ENCODE peak calls at places on chromosomes 4 and X, in five cellular contexts. O is ovary, U is lower lobe of right lung, W is endothelial cell, X is fibroblast of the aortic adventitia. Y is an unnamed sample.

GRCh38 chr4:11468901-11469300 is 40.2 kb upstream of the HS3ST1 start:
- DNase-seq in W (no peak), U (no peak), O (no peak), X (no peak), Y (no peak)

GRCh38 chr4:118948545-118949144 is 60.0 kb downstream of the SYNPO2 start:
- DNase-seq in W (no peak), O (no peak), X (no peak), U (no peak), Y (no peak)

GRCh38 chr4:6270691-6271121 is 1.1 kb downstream of the WFS1 start:
- DNase-seq in U (peak; percentile 43), X (peak; percentile 16), O (peak; percentile 48), W (no peak), Y (no peak)

GRCh38 chrX:124395145-124395858 is 48.9 kb downstream of the SH2D1A start:
- DNase-seq in X (no peak), W (no peak), O (no peak), U (no peak), Y (no peak)

GRCh38 chrX:10615931-10616780 is 4.2 kb downstream of the MID1 start:
- DNase-seq in W (peak; percentile 28), O (peak; percentile 24), X (peak; percentile 68), U (no peak), Y (peak; percentile 46)

GRCh38 chr4:151574968-151575367 is 166.0 kb downstream of the FHIP1A start:
- DNase-seq in X (no peak), O (no peak), W (no peak), U (no peak), Y (no peak)

GRCh38 chr4:113020966-113021365 is 28.5 kb upstream of the ANK2 start:
- DNase-seq in X (peak; percentile 28), U (no peak), W (no peak), O (no peak), Y (no peak)

GRCh38 chr4:3257691-3258482 is 8.9 kb downstream of the MSANTD1 start:
- DNase-seq in W (no peak), O (no peak), U (no peak), X (peak; percentile 44), Y (peak; percentile 12)

GRCh38 chr4:102778720-102779119 is 18.0 kb upstream of the MANBA start:
- DNase-seq in O (no peak), W (no peak), X (no peak), U (no peak), Y (peak; percentile 64)

GRCh38 chr4:39037491-39037825 is 5.2 kb upstream of the TMEM156 start:
- DNase-seq in O (no peak), W (no peak), X (no peak), U (no peak), Y (no peak)

GRCh38 chrX:106921637-106922036 is 1.4 kb downstream of the CLDN2 start:
- DNase-seq in O (no peak), X (no peak), U (no peak), W (no peak), Y (no peak)

GRCh38 chr4:17854076-17854475 is 43.3 kb downstream of the NCAPG start:
- DNase-seq in O (no peak), X (no peak), W (no peak), U (no peak), Y (no peak)

GRCh38 chrX:45852884-45853283 is 652.2 kb upstream of the DIPK2B start:
- DNase-seq in O (no peak), W (no peak), U (no peak), X (no peak), Y (no peak)

GRCh38 chr4:154854362-154854761 is 73.3 kb downstream of the RBM46 start:
- DNase-seq in X (peak; percentile 45), O (no peak), U (no peak), W (no peak), Y (no peak)
- TF ChIP-seq CTCF in X (peak; percentile 31), O (no peak), U (no peak), W (peak; percentile 30), Y (peak; percentile 23)

GRCh38 chr4:10011885-10012284 is 9.4 kb downstream of the SLC2A9 start:
- DNase-seq in O (no peak), X (no peak), U (no peak), W (no peak), Y (no peak)

GRCh38 chr4:10017037-10017893 is 4.0 kb downstream of the SLC2A9 start:
- DNase-seq in O (no peak), W (no peak), X (no peak), U (no peak), Y (no peak)

GRCh38 chr4:10016169-10016568 is 5.1 kb downstream of the SLC2A9 start:
- DNase-seq in W (no peak), U (no peak), O (no peak), X (no peak), Y (no peak)

GRCh38 chr4:10013722-10014121 is 7.6 kb downstream of the SLC2A9 start:
- DNase-seq in W (peak; percentile 71), O (no peak), U (peak; percentile 62), X (no peak), Y (peak; percentile 80)

GRCh38 chr4:10015140-10015753 is 6.0 kb downstream of the SLC2A9 start:
- DNase-seq in X (peak; percentile 57), U (no peak), O (peak; percentile 39), W (peak; percentile 67), Y (peak; percentile 63)
- TF ChIP-seq CTCF in X (peak; percentile 47), U (peak; percentile 52), O (peak; percentile 10), W (peak; percentile 50), Y (peak; percentile 63)

GRCh38 chrX:3451566-3451965 is 105.1 kb upstream of the MXRA5 start:
- DNase-seq in U (no peak), X (no peak), O (no peak), W (no peak), Y (no peak)

GRCh38 chrX:3448563-3448962 is 102.1 kb upstream of the MXRA5 start:
- DNase-seq in X (no peak), U (no peak), O (no peak), W (no peak), Y (no peak)

DNA sequence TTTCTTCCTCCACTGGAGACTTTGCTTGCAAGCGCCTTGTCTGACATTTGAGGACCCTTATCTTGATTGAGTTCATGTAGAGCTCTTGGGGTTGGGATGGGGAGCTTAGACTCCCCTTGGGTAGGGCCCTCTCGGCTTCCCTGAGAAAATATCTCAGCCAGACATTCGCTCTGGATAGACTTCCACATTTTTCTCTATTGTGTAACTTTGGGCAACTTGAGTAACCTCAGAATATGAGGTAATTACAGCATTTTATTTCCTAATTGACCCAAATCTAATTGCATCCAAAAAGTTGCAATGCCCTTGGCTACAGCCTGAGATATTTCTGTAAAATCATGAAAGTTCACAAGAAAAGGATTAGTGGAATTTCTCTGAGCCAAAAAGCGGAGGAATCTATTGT is 102.8 kb upstream of the MXRA5 start:
- DNase-seq in U (no peak), W (no peak), O (no peak), X (peak; percentile 50), Y (no peak)
- TF ChIP-seq CTCF in U (no peak), W (no peak), O (no peak), X (no peak), Y (no peak)

GRCh38 chr4:29711226-29711625 is 1008.9 kb upstream of the PCDH7 start:
- DNase-seq in U (no peak), W (no peak), O (no peak), X (no peak), Y (no peak)

GRCh38 chr4:29704059-29704458 is 1016.1 kb upstream of the PCDH7 start:
- DNase-seq in X (no peak), W (no peak), O (no peak), U (no peak), Y (no peak)

GRCh38 chr4:29710519-29710918 is 1009.6 kb upstream of the PCDH7 start:
- DNase-seq in X (no peak), W (no peak), O (no peak), U (no peak), Y (no peak)

DNA sequence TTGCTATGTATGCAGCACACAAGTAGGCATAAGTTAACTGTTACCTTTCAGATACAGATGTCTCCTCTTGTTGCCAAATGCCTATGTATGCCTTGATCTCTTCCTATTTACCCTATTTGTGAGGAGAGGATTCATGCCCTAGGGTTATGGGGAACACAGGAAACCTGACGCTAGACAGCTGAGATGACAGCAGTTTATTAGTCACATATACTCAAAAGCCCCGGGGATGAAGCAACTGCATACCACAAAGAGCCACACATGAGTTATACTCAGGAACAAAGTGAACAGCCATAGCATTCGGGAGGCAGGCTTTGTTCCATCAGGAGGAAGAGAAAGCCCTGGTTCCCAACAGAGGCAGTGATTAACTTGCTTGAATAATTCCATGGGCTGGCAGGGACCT is 1011.7 kb upstream of the PCDH7 start:
- DNase-seq in O (no peak), U (no peak), X (no peak), W (no peak), Y (no peak)
- TF ChIP-seq CTCF in O (no peak), U (no peak), X (no peak), W (no peak), Y (no peak)

GRCh38 chrX:121569609-121570008 is 522.2 kb downstream of the GLUD2 start:
- DNase-seq in W (no peak), U (no peak), O (no peak), X (no peak), Y (no peak)

GRCh38 chrX:121571333-121571732 is 523.9 kb downstream of the GLUD2 start:
- DNase-seq in O (no peak), X (no peak), W (no peak), U (no peak), Y (no peak)

GRCh38 chrX:121570072-121570841 is 522.8 kb downstream of the GLUD2 start:
- DNase-seq in U (no peak), W (no peak), X (no peak), O (no peak), Y (no peak)
- TF ChIP-seq CTCF in U (no peak), W (no peak), X (no peak), O (no peak), Y (no peak)